ENCODE peak calls at places on chromosomes 2 and 18, in seven cellular contexts. M, I, V, R, Q, X and A are unnamed samples.
A peak's percentile ranks its signal among the peaks of the same experiment; 100 is the strongest.

GRCh38 chr18:31878358-31878757 is 64.6 kb downstream of the TRAPPC8 start:
- DNase-seq in V (no peak), Q (no peak), M (no peak), R (no peak), I (no peak), X (no peak), A (no peak)

GRCh38 chr2:223925106-223925505 is 20.0 kb downstream of the WDFY1 start:
- DNase-seq in V (peak; percentile 80), Q (no peak), X (no peak), R (no peak), M (peak; percentile 77), I (no peak), A (peak; percentile 60)

GRCh38 chr2:83006991-83007390 is 1452.1 kb downstream of the SUCLG1 start:
- DNase-seq in Q (no peak), M (no peak), R (no peak), V (no peak), I (no peak), X (no peak), A (no peak)

GRCh38 chr18:49007663-49008062 is 56.9 kb upstream of the SMAD7 start:
- DNase-seq in I (no peak), X (no peak), Q (no peak), R (no peak), M (no peak), V (no peak), A (no peak)

GRCh38 chr2:223712642-223713041 is 110.5 kb upstream of the SCG2 start:
- DNase-seq in V (no peak), I (no peak), M (no peak), R (no peak), Q (no peak), X (no peak), A (no peak)

GRCh38 chr2:187435756-187436155 is 12.3 kb downstream of the CALCRL start:
- DNase-seq in I (no peak), M (no peak), X (no peak), Q (no peak), R (no peak), V (peak; percentile 28), A (no peak)

GRCh38 chr2:228401065-228401912 is 219.8 kb upstream of the SPHKAP start:
- DNase-seq in I (no peak), X (peak; percentile 3), R (no peak), M (no peak), V (peak; percentile 5), Q (peak; percentile 25), A (peak; percentile 16)

GRCh38 chr18:58097127-58097906 is 53.3 kb downstream of the NEDD4L start:
- DNase-seq in M (peak; percentile 37), X (no peak), I (peak; percentile 35), R (no peak), Q (no peak), V (peak; percentile 21), A (no peak)

GRCh38 chr2:219448099-219448775 is 13.6 kb downstream of the SPEG start:
- DNase-seq in Q (no peak), R (peak; percentile 6), V (no peak), X (no peak), I (no peak), M (no peak), A (no peak)

GRCh38 chr2:226742346-226742745 is 57.3 kb downstream of the IRS1 start:
- DNase-seq in Q (no peak), I (no peak), V (peak; percentile 41), M (peak; percentile 13), X (no peak), R (peak; percentile 40), A (no peak)

GRCh38 chr2:69113627-69114026 is 100.6 kb downstream of the ANTXR1 start:
- DNase-seq in I (no peak), Q (no peak), X (no peak), M (no peak), R (no peak), V (peak; percentile 54), A (no peak)

GRCh38 chr2:236670235-236670620 is 100.6 kb downstream of the ACKR3 start:
- DNase-seq in I (no peak), X (no peak), M (no peak), V (no peak), Q (no peak), R (no peak), A (no peak)

GRCh38 chr2:38708900-38709321 is 42.2 kb downstream of the SRSF7 start:
- DNase-seq in R (no peak), Q (no peak), M (no peak), V (no peak), I (no peak), X (no peak), A (no peak)

GRCh38 chr2:33030326-33030725 is 83.6 kb downstream of the LTBP1 start:
- DNase-seq in R (no peak), M (no peak), Q (no peak), V (no peak), I (no peak), X (no peak), A (no peak)

GRCh38 chr2:112181571-112182290 is 43.5 kb downstream of the FBLN7 start:
- DNase-seq in Q (no peak), I (peak; percentile 51), R (no peak), V (no peak), X (no peak), M (no peak), A (no peak)

GRCh38 chr2:54818226-54818625 is 94.8 kb downstream of the EML6 start:
- DNase-seq in X (no peak), Q (no peak), M (no peak), R (no peak), I (no peak), V (no peak), A (no peak)

GRCh38 chr2:241946306-241947003 is 76.9 kb downstream of the RTP5 start:
- DNase-seq in R (no peak), M (no peak), I (no peak), Q (no peak), X (no peak), V (no peak), A (peak; percentile 35)

GRCh38 chr2:7510353-7510752 is 593.1 kb downstream of the RNF144A start:
- DNase-seq in R (no peak), M (no peak), I (no peak), V (peak; percentile 16), X (no peak), Q (no peak), A (no peak)

GRCh38 chr18:57523171-57523956 is 63.1 kb downstream of the FECH start:
- DNase-seq in Q (no peak), I (no peak), X (no peak), M (no peak), R (no peak), V (no peak), A (no peak)

GRCh38 chr2:220396287-220396686 is 768.9 kb downstream of the SLC4A3 start:
- DNase-seq in R (no peak), I (no peak), V (peak; percentile 81), M (peak; percentile 88), Q (no peak), X (no peak), A (peak; percentile 67)

GRCh38 chr2:101826716-101827115 is 129.2 kb downstream of the MAP4K4 start:
- DNase-seq in R (no peak), V (no peak), I (no peak), M (no peak), X (no peak), Q (no peak), A (no peak)

GRCh38 chr2:239200646-239201530 is 199.9 kb downstream of the HDAC4 start:
- DNase-seq in I (no peak), Q (no peak), V (no peak), M (no peak), X (no peak), R (no peak), A (no peak)

GRCh38 chr2:239201531-239201876 is 199.3 kb downstream of the HDAC4 start:
- DNase-seq in I (no peak), X (no peak), V (peak; percentile 61), Q (no peak), R (peak; percentile 50), M (no peak), A (peak; percentile 24)

GRCh38 chr2:239202343-239202742 is 198.5 kb downstream of the HDAC4 start:
- DNase-seq in Q (no peak), X (no peak), V (no peak), R (no peak), M (no peak), I (no peak), A (no peak)

GRCh38 chr2:239202836-239203235 is 198.0 kb downstream of the HDAC4 start:
- DNase-seq in R (no peak), V (no peak), M (no peak), X (no peak), I (no peak), Q (no peak), A (no peak)

DNA sequence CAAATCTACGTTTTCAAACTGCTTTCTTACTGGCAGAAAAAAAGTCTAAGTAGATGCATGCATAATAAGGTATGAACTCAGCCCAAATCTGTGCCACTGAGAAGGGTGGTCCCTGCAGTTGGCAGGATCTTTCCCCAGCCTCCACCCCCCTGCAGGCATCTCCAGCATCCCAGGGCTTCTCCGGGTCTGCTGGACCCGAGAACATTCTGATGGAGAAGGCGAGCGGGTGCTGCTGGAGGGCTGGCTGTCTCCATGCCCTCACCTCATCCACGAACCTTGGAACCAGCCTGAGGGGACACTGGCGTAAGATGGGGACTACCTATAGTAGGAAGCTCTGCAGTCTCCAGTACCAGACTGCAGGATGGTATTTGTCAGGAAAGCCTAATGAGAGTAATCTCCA is 198.9 kb downstream of the HDAC4 start:
- DNase-seq in X (no peak), M (no peak), V (no peak), I (no peak), Q (no peak), R (no peak), A (no peak)
- H3K4me3 ChIP-seq in X (no peak overlapping the region), M (no peak overlapping the region), V (no peak overlapping the region), I (no peak overlapping the region), Q (no peak overlapping the region), R (peak overlapping the region; percentile 5), A (no peak overlapping the region)

GRCh38 chr18:34729264-34729663 is 19.2 kb downstream of the DTNA start:
- DNase-seq in M (no peak), I (no peak), Q (no peak), R (no peak), X (peak; percentile 13), V (peak; percentile 51), A (peak; percentile 37)
- TF ChIP-seq CTCF in M (peak; percentile 54), I (peak; percentile 14), Q (peak; percentile 53), R (peak; percentile 51), X (peak; percentile 60), V (peak; percentile 60), A (peak; percentile 54)

GRCh38 chr18:47407736-47408135 is 156.3 kb upstream of the SKOR2 start:
- DNase-seq in Q (no peak), X (no peak), V (no peak), M (no peak), R (no peak), I (no peak), A (no peak)
- H3K4me3 ChIP-seq in Q (no peak overlapping the region), X (no peak overlapping the region), V (no peak overlapping the region), M (no peak overlapping the region), R (no peak overlapping the region), I (no peak overlapping the region), A (no peak overlapping the region)

DNA sequence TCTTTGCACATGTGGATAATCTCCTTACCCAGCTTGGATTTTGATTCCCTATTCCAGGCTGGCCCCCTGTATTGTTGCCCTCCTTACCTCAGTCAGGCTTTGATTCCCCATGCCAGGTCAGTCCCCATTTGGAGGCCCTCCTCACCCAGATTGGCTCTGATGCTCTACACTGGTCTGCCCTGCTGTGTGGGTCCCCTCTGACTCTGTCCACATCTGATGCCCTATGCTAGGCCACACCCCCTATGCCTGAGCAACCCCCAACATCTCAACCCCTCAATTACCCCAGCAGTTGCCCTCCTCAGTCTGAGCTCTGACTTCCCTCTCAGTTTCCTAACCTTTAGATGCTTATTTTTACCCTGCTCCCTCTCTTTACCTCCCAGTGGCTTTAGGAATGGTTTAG is 89.4 kb downstream of the UBR3 start:
- DNase-seq in M (no peak), V (no peak), Q (no peak), I (no peak), R (no peak), X (no peak), A (no peak)
- TF ChIP-seq CTCF in M (no peak), V (no peak), Q (no peak), I (no peak), R (no peak), X (no peak), A (no peak)